ENCODE peak calls at places on chromosomes 12 and 14, in eight cellular contexts. C is HCEC 1CT; M is T-helper 2 cell; D is Right ventricle myocardium inferior; B is naive B cell; L is aorta; X is endodermal cell; Q is CD8-positive, alpha-beta T cell. J is an unnamed sample.

GRCh38 chr14:31208546-31209424 is 1.2 kb upstream of the HECTD1 start:
- DNase-seq in C (no peak), M (no peak), D (no peak), B (no peak), L (no peak), X (peak), Q (no peak), J (no peak)

GRCh38 chr14:91380610-91381371 is 36.8 kb downstream of the CCDC88C start:
- DNase-seq in C (no peak), M (no peak), D (peak), B (no peak), L (no peak), X (no peak), Q (no peak), J (peak)

GRCh38 chr12:74483057-74483456 is 54.6 kb upstream of the ATXN7L3B start:
- DNase-seq in C (no peak), M (no peak), D (no peak), B (no peak), L (no peak), X (no peak), Q (no peak), J (no peak)

GRCh38 chr12:86774841-86775386 is 518.7 kb upstream of the MGAT4C start:
- DNase-seq in C (peak), M (no peak), D (no peak), B (no peak), L (no peak), X (no peak), Q (no peak), J (peak)

GRCh38 chr12:126926023-126926600 is 1340.9 kb upstream of the TMEM132C start:
- DNase-seq in C (no peak), M (no peak), D (no peak), B (no peak), L (no peak), X (no peak), Q (no peak), J (no peak)

GRCh38 chr12:57852195-57852594 is 5.7 kb upstream of the CTDSP2 start:
- DNase-seq in C (no peak), M (no peak), D (peak), B (no peak), L (peak), X (peak), Q (no peak), J (no peak)

GRCh38 chr12:41014643-41015020 is 173.5 kb upstream of the PDZRN4 start:
- DNase-seq in C (no peak), M (no peak), D (no peak), B (no peak), L (no peak), X (no peak), Q (no peak), J (no peak)

GRCh38 chr12:104682790-104683279 is 226.1 kb downstream of the CHST11 start:
- DNase-seq in C (no peak), M (peak), D (no peak), B (peak), L (no peak), X (peak), Q (peak), J (no peak)

GRCh38 chr14:35814371-35815005 is 5.4 kb upstream of the RALGAPA1 start:
- DNase-seq in C (peak), M (peak), D (no peak), B (peak), L (no peak), X (peak), Q (peak), J (peak)

GRCh38 chr12:131833896-131834641 is 5.9 kb downstream of the MMP17 start:
- DNase-seq in C (peak), M (no peak), D (peak), B (no peak), L (peak), X (peak), Q (no peak), J (peak)

GRCh38 chr12:58069268-58069967 is 128.1 kb downstream of the ATP23 start:
- DNase-seq in C (peak), M (no peak), D (no peak), B (no peak), L (no peak), X (no peak), Q (no peak), J (peak)

GRCh38 chr14:91116913-91117588 is 3.2 kb downstream of the DGLUCY start:
- DNase-seq in C (no peak), M (peak), D (no peak), B (no peak), L (no peak), X (no peak), Q (no peak), J (no peak)

GRCh38 chr14:83894519-83894918 is 1635.4 kb upstream of the FLRT2 start:
- DNase-seq in C (no peak), M (no peak), D (no peak), B (no peak), L (no peak), X (no peak), Q (no peak), J (no peak)

GRCh38 chr12:49187184-49187583 is 1.7 kb downstream of the TUBA1A start:
- DNase-seq in C (peak), M (no peak), D (peak), B (no peak), L (no peak), X (no peak), Q (no peak), J (peak)

GRCh38 chr14:23125006-23125405 is 6.0 kb upstream of the CEBPE start:
- DNase-seq in C (no peak), M (no peak), D (no peak), B (no peak), L (no peak), X (no peak), Q (no peak), J (no peak)

GRCh38 chr14:93712838-93713724 is 75.2 kb downstream of the PRIMA1 start:
- DNase-seq in C (no peak), M (no peak), D (no peak), B (no peak), L (no peak), X (peak), Q (no peak), J (no peak)

GRCh38 chr14:59317782-59318505 is 129.5 kb downstream of the DAAM1 start:
- DNase-seq in C (no peak), M (no peak), D (no peak), B (no peak), L (no peak), X (no peak), Q (no peak), J (no peak)

GRCh38 chr12:46103691-46104090 is 113.3 kb upstream of the SCAF11 start:
- DNase-seq in C (no peak), M (no peak), D (no peak), B (no peak), L (no peak), X (no peak), Q (no peak), J (no peak)

GRCh38 chr12:101697197-101697929 is at the start of gene CHPT1:
- DNase-seq in C (peak), M (peak), D (peak), B (peak), L (peak), X (peak), Q (peak), J (peak)

J was measured in fibroblast of villous mesenchyme.